ENCODE peak calls at places on chromosomes 1 and 21, in nine cellular contexts. X is ovary; U is NCI-H146; B is Panc1; I is fibroblast of pulmonary artery; C is epithelial cell of esophagus; M is activated CD8-positive, alpha-beta memory T cell treated with anti-CD3 and anti-CD28 coated beads for 48 hours; W is NCI-H1417; G is upper lobe of right lung. L is an unnamed sample.

GRCh38 chr1:44154049-44154448 is 12.6 kb upstream of the KLF18 start:
- DNase-seq in M (no peak), W (no peak), U (no peak), I (no peak), X (no peak), G (no peak), C (no peak), B (no peak), L (no peak)

GRCh38 chr1:246221390-246222240 is 285.5 kb downstream of the SMYD3 start:
- DNase-seq in B (no peak), C (peak; percentile 4), W (no peak), M (no peak), I (no peak), G (no peak), U (no peak), X (no peak), L (no peak)

GRCh38 chr1:40710581-40711315 is 19.2 kb downstream of the NFYC start:
- DNase-seq in C (no peak), W (no peak), X (no peak), I (peak; percentile 19), M (no peak), B (no peak), G (no peak), U (no peak), L (no peak)

GRCh38 chr1:151892190-151892589 is 17.1 kb downstream of the THEM4 start:
- DNase-seq in U (no peak), I (peak; percentile 70), W (no peak), M (no peak), G (no peak), B (no peak), X (no peak), C (no peak), L (no peak)

GRCh38 chr1:36975642-36976041 is 58.7 kb downstream of the GRIK3 start:
- DNase-seq in C (no peak), X (no peak), I (no peak), B (no peak), M (no peak), G (no peak), W (no peak), U (no peak), L (no peak)

GRCh38 chr21:27173052-27173451 is 206.2 kb upstream of the ADAMTS5 start:
- DNase-seq in W (no peak), B (no peak), I (peak; percentile 7), U (no peak), G (no peak), C (no peak), M (no peak), X (no peak), L (no peak)

GRCh38 chr1:82220754-82221153 is 420.0 kb downstream of the ADGRL2 start:
- DNase-seq in W (no peak), U (no peak), C (no peak), G (no peak), X (no peak), M (no peak), B (no peak), I (no peak), L (no peak)

GRCh38 chr1:221429262-221429661 is 312.6 kb downstream of the DUSP10 start:
- DNase-seq in W (no peak), G (no peak), U (no peak), M (no peak), X (no peak), I (peak; percentile 62), C (peak; percentile 77), B (no peak), L (no peak)

GRCh38 chr1:70205076-70205436 is 323 bp downstream of the LRRC40 start:
- DNase-seq in U (no peak), I (no peak), B (no peak), W (no peak), X (no peak), C (no peak), G (no peak), M (no peak), L (no peak)

GRCh38 chr1:24157921-24158481 is 15.1 kb upstream of the IL22RA1 start:
- DNase-seq in M (no peak), X (no peak), C (no peak), W (no peak), U (no peak), B (no peak), G (no peak), I (peak; percentile 9), L (no peak)

L was measured in spleen.